ENCODE peak calls at places on chromosomes 1 and 21, in seven cellular contexts. G is K562, O is breast epithelium, R is transverse colon, Z is endothelial cell of umbilical vein, A is H1, M is Panc1. H is an unnamed sample.

GRCh38 chr1:178819123-178819522 is 51.8 kb downstream of the ANGPTL1 start:
- DNase-seq in G (no peak), O (no peak), R (no peak), Z (no peak), A (no peak), M (no peak), H (no peak)

GRCh38 chr21:15986277-15986676 is 256.5 kb downstream of the USP25 start:
- DNase-seq in G (no peak), O (no peak), R (no peak), Z (peak), A (no peak), M (no peak), H (no peak)

GRCh38 chr1:7338439-7338838 is 432.7 kb upstream of the VAMP3 start:
- DNase-seq in G (no peak), O (no peak), R (no peak), Z (no peak), A (no peak), M (no peak), H (no peak)

GRCh38 chr1:243558556-243558955 is 291.5 kb downstream of the AKT3 start:
- DNase-seq in G (no peak), O (no peak), R (no peak), Z (no peak), A (no peak), M (no peak), H (no peak)

GRCh38 chr1:27382950-27383627 is at the start of gene CD164L2:
- DNase-seq in G (peak), O (no peak), R (peak), Z (no peak), A (peak), M (no peak), H (no peak)

GRCh38 chr1:111739984-111740765 is 980 bp upstream of the INKA2 start:
- DNase-seq in G (peak), O (no peak), R (peak), Z (peak), A (peak), M (no peak), H (peak)

GRCh38 chr1:115118596-115118995 is 29.3 kb upstream of the TSPAN2 start:
- DNase-seq in G (no peak), O (no peak), R (no peak), Z (no peak), A (no peak), M (no peak), H (no peak)

GRCh38 chr1:168179411-168180147 is 817 bp downstream of the TIPRL start:
- DNase-seq in G (peak), O (no peak), R (no peak), Z (no peak), A (no peak), M (no peak), H (no peak)

GRCh38 chr21:36487641-36488307 is 7.9 kb upstream of the CLDN14 start:
- DNase-seq in G (no peak), O (peak), R (peak), Z (peak), A (no peak), M (no peak), H (no peak)

GRCh38 chr1:116393792-116394191 is 20.7 kb downstream of the ATP1A1 start:
- DNase-seq in G (no peak), O (no peak), R (no peak), Z (no peak), A (no peak), M (no peak), H (no peak)

GRCh38 chr1:180821970-180822369 is 90.7 kb upstream of the KIAA1614 start:
- DNase-seq in G (no peak), O (no peak), R (no peak), Z (no peak), A (no peak), M (no peak), H (no peak)

GRCh38 chr1:54864460-54865208 is 22.4 kb downstream of the DHCR24 start:
- DNase-seq in G (no peak), O (no peak), R (no peak), Z (no peak), A (no peak), M (no peak), H (no peak)

GRCh38 chr1:42750041-42750440 is 10.0 kb upstream of the CLDN19 start:
- DNase-seq in G (no peak), O (no peak), R (no peak), Z (no peak), A (no peak), M (no peak), H (no peak)

GRCh38 chr1:243345205-243345604 is 89.4 kb downstream of the SDCCAG8 start:
- DNase-seq in G (no peak), O (no peak), R (no peak), Z (peak), A (no peak), M (no peak), H (no peak)

GRCh38 chr1:179016694-179017382 is 8.9 kb upstream of the FAM20B start:
- DNase-seq in G (peak), O (peak), R (peak), Z (peak), A (no peak), M (no peak), H (peak)

GRCh38 chr1:65254320-65255087 is 54.8 kb upstream of the DNAJC6 start:
- DNase-seq in G (peak), O (peak), R (peak), Z (peak), A (peak), M (no peak), H (peak)

GRCh38 chr1:29236993-29237905 is 927 bp downstream of the PTPRU start:
- DNase-seq in G (no peak), O (peak), R (peak), Z (peak), A (peak), M (no peak), H (peak)

GRCh38 chr21:36501589-36501892 is 21.6 kb upstream of the CLDN14 start:
- DNase-seq in G (no peak), O (no peak), R (no peak), Z (no peak), A (no peak), M (no peak), H (no peak)

GRCh38 chr1:245209658-245210415 is 55.1 kb downstream of the KIF26B start:
- DNase-seq in G (no peak), O (no peak), R (no peak), Z (no peak), A (no peak), M (no peak), H (no peak)

GRCh38 chr1:57138432-57139078 is 172.7 kb upstream of the C8B start:
- DNase-seq in G (no peak), O (no peak), R (no peak), Z (no peak), A (no peak), M (no peak), H (no peak)

GRCh38 chr21:45972716-45973474 is 8.7 kb upstream of the COL6A1 start:
- DNase-seq in G (no peak), O (peak), R (peak), Z (peak), A (peak), M (no peak), H (peak)

GRCh38 chr1:115246526-115246925 is 91.5 kb downstream of the NGF start:
- DNase-seq in G (no peak), O (no peak), R (no peak), Z (no peak), A (no peak), M (no peak), H (no peak)

GRCh38 chr1:41446851-41447610 is 37.5 kb downstream of the EDN2 start:
- DNase-seq in G (no peak), O (no peak), R (no peak), Z (no peak), A (no peak), M (no peak), H (no peak)

GRCh38 chr1:118322369-118322768 is 137.3 kb upstream of the SPAG17 start:
- DNase-seq in G (no peak), O (no peak), R (no peak), Z (no peak), A (no peak), M (no peak), H (no peak)

GRCh38 chr1:3142751-3143150 is 73.7 kb downstream of the PRDM16 start:
- DNase-seq in G (no peak), O (no peak), R (no peak), Z (no peak), A (no peak), M (no peak), H (no peak)

GRCh38 chr1:14842361-14842760 is 243.9 kb downstream of the KAZN start:
- DNase-seq in G (no peak), O (no peak), R (no peak), Z (no peak), A (no peak), M (no peak), H (no peak)

GRCh38 chr1:217953330-217953729 is 322.2 kb downstream of the SPATA17 start:
- DNase-seq in G (no peak), O (no peak), R (no peak), Z (no peak), A (no peak), M (no peak), H (no peak)

GRCh38 chr1:200535605-200536004 is 84.9 kb downstream of the KIF14 start:
- DNase-seq in G (no peak), O (no peak), R (peak), Z (peak), A (no peak), M (peak), H (no peak)

GRCh38 chr21:41482321-41482720 is 25.6 kb downstream of the TMPRSS2 start:
- DNase-seq in G (no peak), O (no peak), R (no peak), Z (no peak), A (no peak), M (no peak), H (no peak)

GRCh38 chr1:208686592-208686991 is 442.4 kb upstream of the PLXNA2 start:
- DNase-seq in G (no peak), O (no peak), R (no peak), Z (no peak), A (no peak), M (no peak), H (no peak)

GRCh38 chr1:160284220-160284781 is 632 bp downstream of the PEX19 start:
- DNase-seq in G (peak), O (no peak), R (peak), Z (peak), A (no peak), M (no peak), H (no peak)

GRCh38 chr1:219405531-219406331 is 207.2 kb downstream of the ZC3H11B start:
- DNase-seq in G (no peak), O (no peak), R (no peak), Z (no peak), A (no peak), M (no peak), H (no peak)

GRCh38 chr21:43645414-43645891 is 13.8 kb downstream of the HSF2BP start:
- DNase-seq in G (peak), O (peak), R (peak), Z (peak), A (no peak), M (peak), H (peak)

GRCh38 chr1:243343970-243344749 is 88.3 kb downstream of the SDCCAG8 start:
- DNase-seq in G (peak), O (no peak), R (no peak), Z (peak), A (no peak), M (peak), H (no peak)

GRCh38 chr1:182599339-182599738 is 4.8 kb downstream of the RGS16 start:
- DNase-seq in G (peak), O (no peak), R (no peak), Z (no peak), A (peak), M (no peak), H (no peak)

GRCh38 chr1:162956922-162957321 is 95.9 kb upstream of the CCDC190 start:
- DNase-seq in G (no peak), O (no peak), R (no peak), Z (no peak), A (no peak), M (no peak), H (no peak)
- H3K4me3 ChIP-seq in G (no peak), O (no peak), R (no peak), Z (no peak), A (no peak), M (no peak), H (no peak)

GRCh38 chr1:85569122-85569521 is 11.4 kb upstream of the CCN1 start:
- DNase-seq in G (no peak), O (no peak), R (no peak), Z (peak), A (no peak), M (no peak), H (no peak)

GRCh38 chr1:85570446-85571180 is 9.9 kb upstream of the CCN1 start:
- DNase-seq in G (no peak), O (no peak), R (no peak), Z (peak), A (peak), M (no peak), H (no peak)

GRCh38 chr1:85569737-85570404 is 10.7 kb upstream of the CCN1 start:
- DNase-seq in G (peak), O (no peak), R (no peak), Z (no peak), A (peak), M (no peak), H (no peak)

GRCh38 chr1:85568660-85569059 is 11.9 kb upstream of the CCN1 start:
- DNase-seq in G (no peak), O (no peak), R (no peak), Z (no peak), A (no peak), M (peak), H (no peak)

GRCh38 chr1:85566890-85567289 is 13.7 kb upstream of the CCN1 start:
- DNase-seq in G (no peak), O (no peak), R (no peak), Z (no peak), A (no peak), M (no peak), H (no peak)
- TF ChIP-seq POLR2AphosphoS5 in G (no peak), O (no peak), R (no peak), Z (no peak), A (no peak), M (no peak), H (no peak)

DNA sequence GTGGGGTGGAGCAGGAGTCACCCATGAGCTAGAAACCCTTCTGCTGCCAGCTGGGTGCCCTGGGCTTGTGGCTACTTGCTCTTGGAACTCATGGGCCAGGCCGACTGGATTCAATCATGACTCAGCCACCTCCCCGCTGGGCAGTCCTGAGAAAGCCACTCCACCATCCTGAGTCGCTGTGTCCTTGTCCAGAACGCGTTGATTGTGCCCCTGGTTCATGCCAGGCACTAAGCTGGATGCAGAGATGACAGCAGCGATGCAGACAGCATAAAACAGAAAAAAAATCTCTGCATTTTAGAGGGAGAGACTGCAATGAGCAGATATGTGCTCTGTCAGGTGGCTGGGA is 10.6 kb downstream of the PADI1 start:
- DNase-seq in G (no peak), O (no peak), R (no peak), Z (no peak), A (no peak), M (no peak), H (no peak)
- H3K4me3 ChIP-seq in G (no peak), O (no peak), R (no peak), Z (no peak), A (no peak), M (no peak), H (no peak)

GRCh38 chr1:21813542-21813941 is 1.5 kb downstream of the LDLRAD2 start:
- DNase-seq in G (no peak), O (no peak), R (no peak), Z (no peak), A (no peak), M (no peak), H (no peak)

GRCh38 chr1:21816602-21817302 is 4.7 kb downstream of the LDLRAD2 start:
- DNase-seq in G (no peak), O (no peak), R (no peak), Z (peak), A (no peak), M (peak), H (no peak)

GRCh38 chr1:21814241-21814918 is 2.3 kb downstream of the LDLRAD2 start:
- DNase-seq in G (no peak), O (no peak), R (peak), Z (no peak), A (peak), M (no peak), H (no peak)

GRCh38 chr1:21814981-21815583 is 3.0 kb downstream of the LDLRAD2 start:
- DNase-seq in G (no peak), O (no peak), R (no peak), Z (no peak), A (no peak), M (no peak), H (no peak)

DNA sequence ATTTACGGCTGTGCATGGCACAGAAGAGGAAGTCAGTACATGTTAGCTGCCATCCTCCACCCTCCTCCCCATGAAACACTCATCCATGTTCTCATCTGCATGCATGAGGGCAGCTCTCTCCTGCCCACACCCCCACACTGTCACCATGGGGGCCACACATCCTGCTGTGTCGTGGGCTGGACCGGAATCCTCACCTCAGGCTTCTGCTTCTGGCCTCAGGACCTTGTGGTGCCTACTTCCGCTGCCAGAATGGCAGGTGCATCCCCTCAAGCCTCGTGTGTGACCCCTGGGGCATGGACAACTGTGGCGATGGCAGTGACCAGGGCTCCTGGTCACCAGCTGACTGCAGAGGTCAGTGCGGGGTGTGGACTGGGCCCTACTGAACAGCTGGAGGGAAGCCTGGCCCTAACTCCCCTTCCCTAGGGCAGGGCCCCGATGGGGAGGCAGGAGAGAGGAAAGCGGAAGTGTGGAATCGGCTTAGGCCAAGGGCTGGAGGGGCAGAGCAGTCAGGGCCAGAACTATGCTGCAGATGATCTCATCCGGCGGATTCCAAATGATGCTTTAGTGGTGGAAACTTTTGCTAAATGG is 3.8 kb downstream of the LDLRAD2 start:
- DNase-seq in G (no peak), O (no peak), R (peak), Z (peak), A (no peak), M (no peak), H (peak)
- TF ChIP-seq POLR2AphosphoS5 in G (no peak), O (no peak), R (no peak), Z (peak), A (no peak), M (no peak), H (no peak)

DNA sequence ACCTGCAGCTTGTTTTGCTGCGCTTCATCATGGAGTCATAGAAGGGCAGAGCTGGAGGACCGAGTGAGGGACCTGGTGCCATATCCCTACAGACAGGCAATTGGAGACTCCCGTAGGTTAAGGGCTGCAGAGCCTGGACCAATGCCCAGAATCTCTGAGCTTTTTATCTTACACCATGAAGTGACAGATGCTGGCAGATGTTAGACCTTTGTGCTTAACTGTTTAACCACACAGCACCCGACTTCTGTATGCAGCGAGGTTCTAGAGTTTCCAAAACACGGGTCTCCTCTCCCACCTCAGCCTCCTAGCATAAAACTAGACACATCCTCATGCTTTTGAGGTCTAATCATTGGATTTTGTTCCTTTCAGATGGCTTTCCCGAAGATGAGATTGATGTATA is 47.5 kb downstream of the B3GALT5 start:
- DNase-seq in G (peak), O (no peak), R (peak), Z (peak), A (no peak), M (no peak), H (no peak)
- H3K4me3 ChIP-seq in G (no peak), O (no peak), R (peak), Z (no peak), A (no peak), M (no peak), H (no peak)

H was measured in sigmoid colon.